ENCODE peak calls at places on chromosomes 6 and 20, in six cellular contexts. K is lower lobe of right lung, B is tibial nerve, I is GM10248, O is upper lobe of right lung, C is fibroblast of lung. N is an unnamed sample.

GRCh38 chr20:32189691-32190607 is 17.6 kb downstream of the PLAGL2 start:
- DNase-seq in B (peak), C (peak), I (peak), K (peak), O (peak), N (peak)

GRCh38 chr6:65469650-65470049 is 237.4 kb downstream of the EYS start:
- DNase-seq in O (no peak), B (no peak), C (no peak), K (no peak), I (no peak), N (no peak)

GRCh38 chr6:26269406-26270120 is 95.4 kb upstream of the BTN3A2 start:
- DNase-seq in B (no peak), I (no peak), C (no peak), O (no peak), K (no peak), N (no peak)

GRCh38 chr6:31113861-31114539 is 600 bp upstream of the PSORS1C1 start:
- DNase-seq in K (no peak), I (no peak), C (peak), B (no peak), O (no peak), N (no peak)

GRCh38 chr20:776165-776564 is 7.9 kb upstream of the SLC52A3 start:
- DNase-seq in K (no peak), O (no peak), I (no peak), B (no peak), C (no peak), N (no peak)

GRCh38 chr6:143233563-143234285 is 173.0 kb downstream of the AIG1 start:
- DNase-seq in O (no peak), B (no peak), I (no peak), K (no peak), C (no peak), N (no peak)

GRCh38 chr6:137853569-137854213 is 13.4 kb upstream of the TNFAIP3 start:
- DNase-seq in I (no peak), B (no peak), C (peak), K (no peak), O (no peak), N (no peak)

GRCh38 chr20:60365882-60366281 is 407.7 kb downstream of the CDH26 start:
- DNase-seq in K (no peak), O (no peak), B (no peak), C (no peak), I (no peak), N (no peak)

GRCh38 chr20:11366660-11367059 is 551.0 kb upstream of the BTBD3 start:
- DNase-seq in K (no peak), C (no peak), I (no peak), B (no peak), O (no peak), N (no peak)

GRCh38 chr20:675453-676314 is at the start of gene SCRT2:
- DNase-seq in B (peak), C (peak), O (peak), K (peak), I (peak), N (peak)

GRCh38 chr6:155327326-155328073 is 13.2 kb upstream of the TFB1M start:
- DNase-seq in O (no peak), C (peak), I (peak), K (peak), B (peak), N (no peak)

GRCh38 chr6:4320860-4321259 is 185.5 kb upstream of the ECI2 start:
- DNase-seq in I (no peak), K (no peak), O (no peak), B (no peak), C (peak), N (no peak)

GRCh38 chr20:34567885-34568865 is 9.7 kb downstream of the MAP1LC3A start:
- DNase-seq in C (no peak), B (no peak), I (no peak), K (no peak), O (no peak), N (no peak)

GRCh38 chr6:76764057-76764456 is 691.6 kb upstream of the IMPG1 start:
- DNase-seq in C (no peak), I (no peak), O (no peak), K (no peak), B (no peak), N (no peak)

GRCh38 chr6:16007146-16007545 is 121.7 kb upstream of the MYLIP start:
- DNase-seq in O (no peak), C (no peak), I (no peak), B (no peak), K (no peak), N (no peak)

GRCh38 chr6:34152806-34153565 is 7.1 kb upstream of the GRM4 start:
- DNase-seq in I (no peak), O (peak), K (no peak), B (no peak), C (no peak), N (no peak)

GRCh38 chr6:159693894-159694545 is 979 bp upstream of the SOD2 start:
- DNase-seq in I (peak), B (peak), C (no peak), K (no peak), O (no peak), N (no peak)

GRCh38 chr6:96621983-96622382 is 59.1 kb downstream of the FHL5 start:
- DNase-seq in I (no peak), K (no peak), O (no peak), C (no peak), B (no peak), N (no peak)

GRCh38 chr6:21149460-21149859 is 444.1 kb upstream of the SOX4 start:
- DNase-seq in C (no peak), B (no peak), I (no peak), O (no peak), K (no peak), N (no peak)

GRCh38 chr6:31878761-31879542 is at the start of gene SLC44A4:
- DNase-seq in I (no peak), B (no peak), K (no peak), C (no peak), O (peak), N (no peak)

GRCh38 chr20:5056801-5057599 is 55.7 kb upstream of the SLC23A2 start:
- DNase-seq in K (peak), I (peak), O (peak), C (peak), B (peak), N (no peak)

GRCh38 chr6:74780831-74781230 is 425.0 kb downstream of the COL12A1 start:
- DNase-seq in C (no peak), B (no peak), I (no peak), O (no peak), K (no peak), N (no peak)

GRCh38 chr6:104728444-104728843 is 131.3 kb downstream of the HACE1 start:
- DNase-seq in B (no peak), I (no peak), C (peak), K (no peak), O (no peak), N (no peak)

GRCh38 chr20:45408646-45409213 is 641 bp downstream of the DBNDD2 start:
- DNase-seq in I (no peak), B (no peak), O (no peak), C (no peak), K (no peak), N (no peak)

GRCh38 chr6:72890671-72891070 is 268.8 kb downstream of the KCNQ5 start:
- DNase-seq in I (no peak), K (no peak), O (no peak), C (peak), B (no peak), N (no peak)

GRCh38 chr6:47073125-47074110 is 31.3 kb upstream of the ADGRF1 start:
- DNase-seq in K (no peak), C (no peak), O (no peak), B (no peak), I (no peak), N (no peak)

GRCh38 chr6:84774174-84775158 is 10.1 kb upstream of the TBX18 start:
- DNase-seq in B (peak), I (peak), K (peak), C (no peak), O (peak), N (no peak)

GRCh38 chr6:148974351-148974750 is 227.5 kb downstream of the UST start:
- DNase-seq in I (no peak), K (no peak), B (no peak), C (no peak), O (no peak), N (no peak)

GRCh38 chr6:5054427-5054873 is 30.7 kb upstream of the PPP1R3G start:
- DNase-seq in C (no peak), K (no peak), B (no peak), O (no peak), I (no peak), N (no peak)

GRCh38 chr6:157374889-157375443 is 6.0 kb upstream of the ZDHHC14 start:
- DNase-seq in I (no peak), C (no peak), O (no peak), K (no peak), B (no peak), N (no peak)

GRCh38 chr20:32832664-32833063 is 12.9 kb downstream of the MAPRE1 start:
- DNase-seq in K (no peak), B (no peak), I (no peak), C (no peak), O (no peak), N (no peak)

GRCh38 chr6:12283904-12284303 is 6.3 kb upstream of the EDN1 start:
- DNase-seq in I (no peak), O (no peak), K (no peak), B (no peak), C (no peak), N (no peak)

N was measured in type B pancreatic cell.